ENCODE peak calls at places on chromosomes 12 and 14, in eight cellular contexts. A, P, B, D, K, I, Q and L are unnamed samples.

GRCh38 chr12:7498832-7499231 is 4.7 kb downstream of the CD163 start:
- DNase-seq in I (no peak), A (peak), K (no peak), D (no peak), P (no peak), B (no peak), Q (peak), L (no peak)

GRCh38 chr14:101442451-101442850 is 118.8 kb upstream of the DIO3 start:
- DNase-seq in B (no peak), K (no peak), A (no peak), P (no peak), I (no peak), D (peak), Q (no peak), L (no peak)

GRCh38 chr12:56996793-56997545 is 9.4 kb downstream of the ZBTB39 start:
- DNase-seq in D (no peak), K (no peak), I (no peak), P (no peak), Q (no peak), B (no peak), A (no peak), L (no peak)

GRCh38 chr14:69471916-69472315 is 12.6 kb upstream of the PLEKHD1 start:
- DNase-seq in B (no peak), K (no peak), Q (no peak), A (no peak), P (no peak), D (no peak), I (no peak), L (no peak)

GRCh38 chr12:14326699-14327098 is 38.8 kb upstream of the ATF7IP start:
- DNase-seq in K (no peak), A (peak), B (no peak), D (no peak), P (no peak), I (no peak), Q (no peak), L (no peak)

GRCh38 chr12:93502802-93503623 is 35.7 kb downstream of the MRPL42 start:
- DNase-seq in I (no peak), Q (peak), B (peak), K (no peak), P (peak), D (peak), A (peak), L (peak)

GRCh38 chr12:14853966-14854365 is 10.6 kb upstream of the ART4 start:
- DNase-seq in A (no peak), P (no peak), I (no peak), B (no peak), K (no peak), Q (no peak), D (no peak), L (no peak)

GRCh38 chr14:70857499-70857895 is 48.2 kb upstream of the MAP3K9 start:
- DNase-seq in D (no peak), P (no peak), K (no peak), Q (no peak), B (no peak), A (peak), I (no peak), L (no peak)

GRCh38 chr12:1328385-1328784 is 266.0 kb downstream of the FBXL14 start:
- DNase-seq in D (no peak), Q (peak), K (no peak), A (no peak), P (no peak), I (no peak), B (no peak), L (no peak)

GRCh38 chr12:95237315-95237714 is 19.7 kb downstream of the VEZT start:
- DNase-seq in D (no peak), I (no peak), B (no peak), A (no peak), P (no peak), K (no peak), Q (no peak), L (no peak)

GRCh38 chr12:67286257-67286656 is 17.1 kb downstream of the CAND1 start:
- DNase-seq in P (no peak), A (no peak), I (no peak), Q (no peak), B (no peak), D (no peak), K (no peak), L (no peak)

GRCh38 chr12:108131035-108131434 is 1.9 kb downstream of the WSCD2 start:
- DNase-seq in A (no peak), B (no peak), D (no peak), Q (no peak), P (no peak), K (no peak), I (no peak), L (no peak)

GRCh38 chr14:88868558-88869159 is 44.2 kb downstream of the TTC8 start:
- DNase-seq in A (peak), P (peak), Q (no peak), I (no peak), B (no peak), D (no peak), K (no peak), L (no peak)

GRCh38 chr14:61553730-61554641 is 141.3 kb upstream of the HIF1A start:
- DNase-seq in B (no peak), I (no peak), P (peak), K (no peak), A (peak), D (no peak), Q (peak), L (no peak)

DNA sequence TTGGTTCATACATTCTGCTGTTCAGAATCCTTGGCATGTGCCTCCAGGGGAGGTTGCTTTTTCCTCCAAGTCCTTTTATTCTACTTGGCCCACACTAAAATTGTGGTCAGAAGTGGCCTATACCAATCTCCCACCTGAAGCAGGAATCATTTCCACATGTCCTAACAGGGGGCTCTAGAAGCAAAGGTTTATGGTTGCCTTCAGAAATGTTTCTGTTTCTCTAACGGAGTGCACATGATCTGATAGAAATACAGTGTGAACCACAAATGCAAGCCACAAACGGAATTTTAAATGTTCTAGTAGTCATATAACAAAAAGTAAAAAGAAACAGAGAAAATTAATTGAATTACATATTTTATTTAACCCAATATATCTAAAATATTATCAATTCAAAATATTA is 3.9 kb downstream of the PTGER2 start:
- DNase-seq in I (no peak), D (no peak), A (no peak), P (no peak), Q (no peak), K (no peak), B (no peak), L (no peak)
- H3K4me3 ChIP-seq in I (no peak), D (no peak), A (peak), P (no peak), Q (no peak), K (no peak), B (no peak), L (no peak)

GRCh38 chr12:3973269-3973884 is 100.2 kb upstream of the PARP11 start:
- DNase-seq in B (no peak), Q (no peak), A (no peak), P (no peak), I (no peak), K (no peak), D (no peak), L (no peak)
- H3K4me3 ChIP-seq in B (no peak), Q (no peak), A (no peak), P (no peak), I (no peak), K (no peak), D (no peak), L (no peak)

DNA sequence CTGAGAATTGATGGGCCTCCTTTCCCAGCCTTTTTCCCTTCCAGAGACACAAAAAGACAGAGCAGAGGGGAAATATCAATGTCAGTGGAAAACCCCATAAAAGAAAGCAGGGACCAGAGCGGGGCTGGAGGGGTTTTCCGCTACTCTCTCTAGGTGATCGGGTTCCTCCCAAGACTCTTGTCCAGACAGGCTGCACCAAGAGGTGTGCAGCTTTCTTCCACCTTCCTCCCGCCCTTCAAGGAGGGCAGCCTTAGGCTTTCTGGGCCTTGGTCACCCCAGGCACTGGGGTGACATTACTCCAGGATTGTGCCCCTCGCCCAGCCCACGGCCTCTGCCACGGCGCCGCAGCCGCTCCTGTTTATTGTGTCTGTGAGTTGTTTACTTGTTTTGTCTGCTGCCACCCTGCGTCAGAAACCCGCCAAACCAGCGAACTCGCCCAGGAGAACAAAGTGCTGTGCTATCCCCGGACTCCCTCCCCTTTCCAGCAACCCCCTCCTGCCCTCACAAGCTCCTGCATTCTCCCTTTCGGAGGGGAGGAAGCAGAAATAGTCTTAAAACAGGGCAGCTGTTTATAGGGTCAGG is 6.7 kb upstream of the HOXC6 start:
- DNase-seq in B (no peak), K (peak), I (no peak), P (no peak), Q (no peak), A (no peak), D (peak), L (no peak)
- H3K4me3 ChIP-seq in B (no peak), K (peak), I (no peak), P (no peak), Q (no peak), A (no peak), D (peak), L (no peak)

GRCh38 chr12:49828143-49829091 is at the start of gene NCKAP5L:
- DNase-seq in D (peak), A (peak), B (peak), Q (peak), P (peak), K (peak), I (peak), L (peak)

GRCh38 chr12:49824886-49825285 is 3.3 kb downstream of the NCKAP5L start:
- DNase-seq in P (no peak), D (no peak), B (no peak), Q (peak), K (no peak), A (peak), I (no peak), L (no peak)

GRCh38 chr12:49825971-49826421 is 2.2 kb downstream of the NCKAP5L start:
- DNase-seq in Q (peak), A (peak), P (no peak), K (no peak), I (no peak), D (no peak), B (no peak), L (no peak)

GRCh38 chr12:49825360-49825970 is 2.7 kb downstream of the NCKAP5L start:
- DNase-seq in I (no peak), K (no peak), A (peak), P (no peak), D (no peak), Q (peak), B (no peak), L (no peak)

DNA sequence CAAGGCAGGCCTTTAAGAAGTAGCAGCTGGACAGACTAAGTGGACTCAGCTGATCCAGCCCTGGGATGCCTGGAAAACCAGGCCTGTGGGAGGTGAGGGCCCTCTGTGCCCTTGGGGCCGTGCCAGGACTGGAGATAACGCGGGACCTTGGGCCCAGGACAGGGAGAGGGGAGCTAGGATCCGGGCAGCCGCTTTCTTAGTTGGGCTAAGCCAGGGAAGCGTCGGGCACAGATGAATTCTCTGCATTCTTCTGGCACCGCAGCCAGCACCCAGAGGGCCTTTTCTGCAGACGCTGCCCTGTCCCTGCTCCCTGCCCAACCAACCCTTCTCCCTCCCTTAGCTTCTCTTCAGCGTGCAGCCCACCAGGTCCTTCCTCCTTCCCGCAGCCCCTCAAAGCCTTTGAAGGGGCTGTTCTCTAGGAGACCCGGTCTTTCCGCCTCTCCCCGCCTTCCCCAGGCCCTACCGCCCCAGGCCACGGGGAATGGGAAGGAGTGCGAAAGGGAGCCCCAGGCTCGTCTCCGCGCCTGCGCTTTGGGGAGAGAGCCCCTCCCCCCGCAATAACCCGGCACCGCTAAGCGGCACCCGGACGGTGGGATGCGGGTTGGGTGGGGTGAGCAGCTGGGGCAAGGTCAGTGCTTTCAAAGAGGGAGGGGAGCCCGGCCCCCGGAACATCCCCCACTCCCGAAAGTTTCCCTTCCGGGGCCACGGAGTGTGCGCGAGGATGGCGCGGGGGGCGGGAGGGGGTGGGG is 688 bp downstream of the NCKAP5L start:
- DNase-seq in K (peak), P (peak), D (peak), Q (peak), A (peak), I (no peak), B (peak), L (no peak)
- H3K4me3 ChIP-seq in K (peak), P (peak), D (peak), Q (peak), A (peak), I (peak), B (peak), L (peak)

DNA sequence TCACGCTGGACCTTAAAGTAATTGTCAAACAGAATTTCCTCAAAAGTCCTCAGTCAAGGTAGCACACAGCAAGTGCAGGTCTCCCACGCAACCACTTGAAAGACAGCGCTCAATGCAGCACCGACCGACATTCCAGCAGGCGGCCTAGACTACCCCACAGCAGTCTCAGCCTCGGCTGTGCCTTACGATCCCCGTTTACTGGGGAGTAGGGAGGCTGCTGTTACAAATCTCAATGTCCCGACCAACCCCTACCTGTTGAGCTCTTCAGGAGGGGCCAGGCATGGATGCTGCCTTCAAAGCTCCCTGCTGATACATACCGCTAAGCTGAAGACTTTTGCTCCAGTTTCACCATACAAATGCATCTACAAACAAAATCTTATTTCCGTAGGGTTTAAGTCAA is 21.8 kb downstream of the VPS37B start:
- DNase-seq in P (no peak), Q (no peak), K (no peak), B (no peak), A (no peak), I (no peak), D (peak), L (no peak)
- H3K4me3 ChIP-seq in P (no peak), Q (no peak), K (no peak), B (no peak), A (no peak), I (no peak), D (no peak), L (no peak)

GRCh38 chr14:51240804-51241380 is 845 bp downstream of the TMX1 start:
- DNase-seq in Q (no peak), D (no peak), K (no peak), A (no peak), P (peak), I (no peak), B (no peak), L (no peak)

GRCh38 chr14:51244591-51244990 is 4.5 kb downstream of the TMX1 start:
- DNase-seq in P (no peak), Q (no peak), K (no peak), B (no peak), I (no peak), D (no peak), A (no peak), L (no peak)

GRCh38 chr14:51246032-51246431 is 6.0 kb downstream of the TMX1 start:
- DNase-seq in Q (no peak), A (no peak), D (no peak), P (no peak), B (no peak), I (no peak), K (no peak), L (no peak)

GRCh38 chr14:51239813-51240803 is at the start of gene TMX1:
- DNase-seq in B (peak), K (peak), I (peak), P (peak), Q (peak), A (peak), D (peak), L (peak)

GRCh38 chr14:51242545-51243490 is 2.8 kb downstream of the TMX1 start:
- DNase-seq in K (no peak), D (no peak), P (no peak), B (no peak), Q (no peak), A (no peak), I (no peak), L (peak)
- H3K4me3 ChIP-seq in K (no peak), D (no peak), P (peak), B (no peak), Q (no peak), A (no peak), I (no peak), L (no peak)

DNA sequence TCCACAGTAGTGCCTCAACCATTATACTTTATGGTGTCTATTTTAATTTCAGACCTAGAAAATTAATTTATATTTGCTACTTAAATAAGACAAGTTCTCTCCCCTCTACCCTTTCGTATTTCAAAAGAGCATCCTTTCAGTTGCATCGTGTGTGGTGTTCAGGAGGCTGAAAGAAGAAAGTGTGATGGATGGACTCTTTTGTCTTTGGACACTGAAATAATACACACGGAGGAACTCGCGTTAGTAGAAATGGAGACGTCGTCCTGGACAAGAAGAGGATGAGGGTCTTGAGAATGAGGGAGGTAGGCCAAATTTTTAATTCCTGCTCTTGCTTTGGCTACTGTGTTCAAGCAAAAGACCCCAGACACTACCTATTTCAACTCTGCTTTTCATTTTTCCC is 921 bp downstream of the TMED8 start:
- DNase-seq in A (no peak), K (no peak), Q (no peak), D (no peak), B (no peak), P (no peak), I (no peak), L (no peak)
- H3K4me3 ChIP-seq in A (peak), K (peak), Q (peak), D (peak), B (peak), P (peak), I (peak), L (peak)